ENCODE peak calls at places on chromosomes 1 and 21, in four cellular contexts. T is K562, E is SK-N-SH, J is H1. X is an unnamed sample.

GRCh38 chr21:31781737-31782136 is 49.8 kb upstream of the SCAF4 start:
- DNase-seq in E (no peak), J (no peak), T (no peak), X (no peak)

GRCh38 chr1:34710811-34711210 is 44.0 kb upstream of the GJB5 start:
- DNase-seq in E (no peak), J (no peak), T (no peak), X (no peak)

GRCh38 chr1:28601696-28602095 is 9.6 kb downstream of the RAB42 start:
- DNase-seq in E (no peak), T (no peak), J (no peak), X (no peak)

GRCh38 chr1:234841710-234842231 is 231.8 kb upstream of the IRF2BP2 start:
- DNase-seq in J (no peak), T (peak; percentile 34), E (no peak), X (no peak)

GRCh38 chr21:31546402-31547155 is 112.9 kb upstream of the SOD1 start:
- DNase-seq in E (no peak), T (no peak), J (no peak), X (no peak)

GRCh38 chr1:168081373-168082007 is 55.2 kb downstream of the GPR161 start:
- DNase-seq in E (no peak), T (peak; percentile 10), J (no peak), X (no peak)

GRCh38 chr1:183198463-183198862 is 12.4 kb downstream of the LAMC2 start:
- DNase-seq in J (no peak), E (no peak), T (no peak), X (no peak)

GRCh38 chr1:206002833-206003532 is at the start of gene RAB7B:
- DNase-seq in J (peak; percentile 41), T (no peak), E (no peak), X (no peak)

GRCh38 chr1:109249654-109250401 is 489 bp downstream of the CELSR2 start:
- DNase-seq in T (peak; percentile 62), E (peak; percentile 83), J (peak; percentile 61), X (no peak)

GRCh38 chr1:168092566-168093355 is 44.0 kb downstream of the GPR161 start:
- DNase-seq in E (peak; percentile 44), J (no peak), T (no peak), X (no peak)

GRCh38 chr1:7536891-7537591 is 234.1 kb upstream of the VAMP3 start:
- DNase-seq in T (no peak), J (no peak), E (peak; percentile 74), X (no peak)

GRCh38 chr1:89907669-89908293 is 86.9 kb downstream of the LRRC8D start:
- DNase-seq in T (no peak), E (no peak), J (no peak), X (no peak)

GRCh38 chr1:147757015-147757990 is 3.1 kb downstream of the GJA5 start:
- DNase-seq in E (no peak), T (no peak), J (no peak), X (no peak)

GRCh38 chr1:10415211-10415930 is 14.9 kb upstream of the CENPS start:
- DNase-seq in T (peak; percentile 87), E (no peak), J (no peak), X (no peak)

GRCh38 chr1:163528710-163529348 is 207.1 kb downstream of the NUF2 start:
- DNase-seq in J (no peak), E (peak; percentile 21), T (peak; percentile 13), X (no peak)

GRCh38 chr1:1164701-1165451 is 8.8 kb upstream of the TTLL10 start:
- DNase-seq in E (no peak), T (no peak), J (no peak), X (peak; percentile 61)

GRCh38 chr21:39451332-39452206 is at the start of gene SH3BGR:
- DNase-seq in E (peak; percentile 18), T (peak; percentile 88), J (peak; percentile 65), X (peak; percentile 70)

GRCh38 chr1:3501856-3502665 is 47.6 kb downstream of the ARHGEF16 start:
- DNase-seq in T (peak; percentile 63), J (peak; percentile 92), E (peak; percentile 75), X (peak; percentile 90)

GRCh38 chr21:42302794-42303193 is 12.4 kb downstream of the TFF3 start:
- DNase-seq in T (no peak), J (no peak), E (no peak), X (peak; percentile 1)

GRCh38 chr1:7303554-7304347 is 467.3 kb upstream of the VAMP3 start:
- DNase-seq in E (no peak), J (peak; percentile 38), T (no peak), X (no peak)

GRCh38 chr1:33149453-33150190 is 32.2 kb downstream of the TRIM62 start:
- DNase-seq in J (no peak), T (no peak), E (no peak), X (no peak)

GRCh38 chr21:45820171-45821091 is 161.1 kb upstream of the COL6A1 start:
- DNase-seq in T (peak; percentile 94), J (peak; percentile 89), E (peak; percentile 93), X (peak; percentile 89)

GRCh38 chr1:54318415-54318814 is 87.8 kb downstream of the SSBP3 start:
- DNase-seq in E (no peak), J (no peak), T (no peak), X (no peak)

GRCh38 chr1:201724760-201725105 is 104.2 kb upstream of the IPO9 start:
- DNase-seq in J (no peak), T (no peak), E (no peak), X (no peak)

GRCh38 chr1:94783342-94784264 is 36.6 kb upstream of the SLC44A3 start:
- DNase-seq in E (no peak), T (no peak), J (no peak), X (no peak)

GRCh38 chr21:44550807-44551206 is 498 bp downstream of the KRTAP10-2 start:
- DNase-seq in T (no peak), J (no peak), E (no peak), X (no peak)

GRCh38 chr1:200802042-200802441 is 63.3 kb downstream of the CAMSAP2 start:
- DNase-seq in E (no peak), T (no peak), J (no peak), X (no peak)

GRCh38 chr1:204760350-204761134 is 75.0 kb upstream of the LRRN2 start:
- DNase-seq in T (no peak), J (no peak), E (no peak), X (no peak)

GRCh38 chr1:19313636-19313959 is 1.5 kb downstream of the SLC66A1 start:
- DNase-seq in E (no peak), T (peak; percentile 68), J (no peak), X (no peak)
- TF ChIP-seq TEAD4 in E (no peak), T (no peak), J (no peak), X (no peak)

GRCh38 chr1:14825396-14825795 is 226.9 kb downstream of the KAZN start:
- DNase-seq in J (no peak), T (no peak), E (no peak), X (no peak)

GRCh38 chr1:14824314-14824915 is 225.9 kb downstream of the KAZN start:
- DNase-seq in E (no peak), T (no peak), J (no peak), X (no peak)

GRCh38 chr1:14827870-14828269 is 229.4 kb downstream of the KAZN start:
- DNase-seq in J (no peak), T (no peak), E (no peak), X (no peak)

GRCh38 chr1:14826731-14827326 is 228.3 kb downstream of the KAZN start:
- DNase-seq in T (no peak), J (no peak), E (no peak), X (no peak)

DNA sequence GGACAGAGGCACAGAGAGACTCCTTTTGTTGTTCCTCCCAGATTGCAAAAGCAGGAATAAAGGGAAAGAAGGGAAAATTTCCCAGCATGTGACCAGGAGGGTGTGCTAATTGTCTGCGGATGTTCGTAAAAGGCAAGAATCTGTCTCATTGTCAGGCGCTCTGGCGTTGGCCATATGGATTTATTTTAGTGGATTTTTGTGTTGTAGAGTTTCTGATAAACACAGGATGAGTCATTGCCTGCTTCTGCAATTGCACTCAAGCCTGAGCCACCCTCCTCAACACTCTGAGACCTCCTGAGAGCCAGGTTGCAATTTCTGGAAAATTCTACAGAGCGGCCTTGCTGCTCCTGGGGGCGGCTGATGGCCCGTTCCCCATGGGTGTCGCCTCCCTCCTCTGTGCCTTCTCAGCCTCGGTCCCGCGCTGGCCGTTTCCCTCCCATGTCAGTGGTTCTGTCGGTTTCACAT is 227.7 kb downstream of the KAZN start:
- DNase-seq in T (no peak), J (no peak), E (peak; percentile 27), X (no peak)
- TF ChIP-seq TEAD4 in T (no peak), J (no peak), E (no peak), X (no peak)

GRCh38 chr1:39789571-39790110 is 976 bp upstream of the BMP8B start:
- DNase-seq in E (no peak), J (no peak), T (no peak), X (peak; percentile 42)
- TF ChIP-seq TEAD4 in E (no peak), J (no peak), T (no peak), X (no peak)

GRCh38 chr1:8691662-8692061 is 125.8 kb downstream of the RERE start:
- DNase-seq in T (no peak), J (no peak), E (no peak), X (no peak)
- TF ChIP-seq TEAD4 in T (no peak), J (no peak), E (no peak), X (no peak)